ENCODE peak calls at places on chromosomes 5 and 9, in four cellular contexts. I, C, O and J are unnamed samples.

GRCh38 chr9:119366909-119367690 is 2.1 kb downstream of the BRINP1 start:
- DNase-seq in I (no peak), O (no peak), C (no peak), J (no peak)

GRCh38 chr9:136100700-136101614 is 5.9 kb upstream of the NACC2 start:
- DNase-seq in C (peak), O (no peak), I (no peak), J (no peak)

GRCh38 chr5:146877783-146878470 is 630 bp downstream of the PPP2R2B start:
- DNase-seq in I (no peak), O (no peak), C (peak), J (no peak)

GRCh38 chr9:135478858-135479468 is 619 bp upstream of the PPP1R26 start:
- DNase-seq in C (peak), O (peak), I (no peak), J (peak)

GRCh38 chr5:170195876-170196275 is 36.9 kb upstream of the C5orf58 start:
- DNase-seq in O (no peak), C (no peak), I (no peak), J (no peak)

GRCh38 chr5:133155326-133155969 is 103.6 kb downstream of the HSPA4 start:
- DNase-seq in C (no peak), O (no peak), I (no peak), J (no peak)

GRCh38 chr9:115142502-115143265 is 24.7 kb upstream of the TNC start:
- DNase-seq in C (no peak), I (no peak), O (no peak), J (no peak)

GRCh38 chr9:114140850-114141249 is 14.5 kb upstream of the COL27A1 start:
- DNase-seq in I (no peak), C (no peak), O (no peak), J (no peak)

GRCh38 chr5:172364773-172365172 is 81.2 kb upstream of the UBTD2 start:
- DNase-seq in C (no peak), O (peak), I (no peak), J (peak)

GRCh38 chr5:42962139-42962538 is 78.0 kb downstream of the ANXA2R start:
- DNase-seq in C (no peak), O (no peak), I (no peak), J (no peak)

GRCh38 chr5:10201223-10201868 is 48.3 kb downstream of the ATPSCKMT start:
- DNase-seq in I (no peak), O (peak), C (peak), J (peak)

GRCh38 chr5:128826290-128826689 is 139.0 kb upstream of the SLC27A6 start:
- DNase-seq in C (no peak), O (peak), I (no peak), J (no peak)

GRCh38 chr5:89313804-89314588 is 431.0 kb upstream of the MEF2C start:
- DNase-seq in C (no peak), I (no peak), O (peak), J (peak)

GRCh38 chr9:4297151-4297794 is 2.6 kb downstream of the GLIS3 start:
- DNase-seq in C (peak), I (peak), O (peak), J (peak)

GRCh38 chr5:124981901-124982300 is 235.5 kb upstream of the ZNF608 start:
- DNase-seq in C (no peak), I (no peak), O (no peak), J (no peak)

GRCh38 chr5:109418752-109419352 is 9.1 kb upstream of the PJA2 start:
- DNase-seq in O (no peak), C (no peak), I (no peak), J (no peak)

GRCh38 chr5:143886621-143887301 is 74.8 kb downstream of the HMHB1 start:
- DNase-seq in I (no peak), O (peak), C (no peak), J (peak)

GRCh38 chr9:85858351-85858750 is 82.6 kb upstream of the NAA35 start:
- DNase-seq in I (no peak), C (no peak), O (no peak), J (no peak)

GRCh38 chr5:81070561-81070960 is 110.4 kb downstream of the RASGRF2 start:
- DNase-seq in C (no peak), O (no peak), I (no peak), J (no peak)

GRCh38 chr5:109945097-109945678 is 255.5 kb downstream of the MAN2A1 start:
- DNase-seq in O (no peak), C (no peak), I (no peak), J (no peak)

GRCh38 chr9:18745710-18746109 is 271.8 kb downstream of the ADAMTSL1 start:
- DNase-seq in O (no peak), C (no peak), I (no peak), J (no peak)

GRCh38 chr5:164013077-164013670 is 507.8 kb downstream of the MAT2B start:
- DNase-seq in I (no peak), C (peak), O (peak), J (peak)

GRCh38 chr5:74326571-74327338 is 313.8 kb downstream of the ENC1 start:
- DNase-seq in I (no peak), C (no peak), O (peak), J (peak)

GRCh38 chr5:143134900-143135299 is 268.6 kb downstream of the NR3C1 start:
- DNase-seq in I (no peak), O (no peak), C (no peak), J (no peak)

GRCh38 chr9:22097712-22098111 is 88.6 kb upstream of the CDKN2B start:
- DNase-seq in I (no peak), O (peak), C (no peak), J (peak)

GRCh38 chr5:109743041-109743531 is 53.4 kb downstream of the MAN2A1 start:
- DNase-seq in I (no peak), O (no peak), C (no peak), J (no peak)

GRCh38 chr9:137411670-137412380 is 11.1 kb downstream of the EXD3 start:
- DNase-seq in C (no peak), O (peak), I (peak), J (peak)

GRCh38 chr5:96326902-96327301 is 106.1 kb downstream of the PCSK1 start:
- DNase-seq in I (no peak), C (no peak), O (no peak), J (no peak)

GRCh38 chr9:68708513-68708912 is 3.5 kb downstream of the PIP5K1B start:
- DNase-seq in C (no peak), I (no peak), O (no peak), J (no peak)

DNA sequence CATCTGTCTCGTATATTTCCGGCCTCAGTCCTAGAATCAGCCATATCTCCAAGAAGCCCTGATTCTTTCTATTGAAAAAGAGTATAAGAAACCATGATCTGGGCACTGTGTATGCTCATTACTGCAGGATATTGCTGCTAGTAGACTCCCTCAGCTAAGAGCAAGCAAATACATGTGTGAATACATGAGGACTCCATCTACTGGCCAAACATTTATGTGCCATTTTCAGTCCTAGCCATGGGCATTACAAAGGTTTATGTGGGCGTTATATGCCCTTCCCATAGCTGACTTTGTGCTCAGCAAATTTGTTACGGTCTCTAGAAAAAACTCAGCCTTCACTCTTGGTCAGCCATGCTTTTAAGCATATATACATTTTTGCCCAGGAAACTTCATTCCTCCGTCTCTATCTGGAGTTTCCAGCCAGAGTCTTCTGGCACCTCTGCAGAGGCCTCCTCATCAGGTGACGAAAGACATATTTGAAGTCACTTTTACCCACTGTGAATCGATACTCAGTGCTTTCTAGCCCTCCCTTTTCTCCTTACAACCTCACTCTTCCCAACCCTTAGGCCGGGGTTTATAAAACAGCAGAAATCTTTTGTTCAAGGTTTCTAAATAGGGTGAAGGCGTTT is 1495.6 kb upstream of the CDH6 start:
- DNase-seq in I (no peak), C (no peak), O (no peak), J (no peak)
- TF ChIP-seq CTCF in I (no peak), C (no peak), O (no peak), J (no peak)

DNA sequence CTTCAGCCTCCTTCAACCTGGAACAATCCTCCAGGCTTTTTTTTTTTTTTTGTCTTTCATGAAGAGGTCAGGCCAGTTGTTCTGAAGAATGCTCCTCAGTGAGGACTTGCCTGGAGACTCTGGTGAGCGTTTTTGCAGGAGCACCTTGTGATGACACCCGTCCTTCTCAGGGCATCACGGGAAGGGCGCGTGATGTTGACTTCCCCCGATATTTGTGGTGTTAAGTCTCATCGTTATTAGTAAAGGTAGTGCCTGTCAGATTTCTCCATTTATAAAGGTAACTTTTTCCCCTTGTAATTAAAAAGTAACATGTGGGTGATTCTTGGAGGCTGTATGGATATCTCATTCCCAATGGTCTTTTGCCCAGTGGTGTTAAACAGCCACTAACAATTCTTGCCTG is 11.1 kb upstream of the PSMB7 start:
- DNase-seq in C (no peak), O (no peak), I (no peak), J (no peak)
- TF ChIP-seq CTCF in C (no peak), O (no peak), I (no peak), J (no peak)

GRCh38 chr5:136311999-136312398 is 53.3 kb downstream of the TRPC7 start:
- DNase-seq in I (no peak), C (peak), O (no peak), J (no peak)
- TF ChIP-seq CTCF in I (no peak), C (no peak), O (no peak), J (no peak)

DNA sequence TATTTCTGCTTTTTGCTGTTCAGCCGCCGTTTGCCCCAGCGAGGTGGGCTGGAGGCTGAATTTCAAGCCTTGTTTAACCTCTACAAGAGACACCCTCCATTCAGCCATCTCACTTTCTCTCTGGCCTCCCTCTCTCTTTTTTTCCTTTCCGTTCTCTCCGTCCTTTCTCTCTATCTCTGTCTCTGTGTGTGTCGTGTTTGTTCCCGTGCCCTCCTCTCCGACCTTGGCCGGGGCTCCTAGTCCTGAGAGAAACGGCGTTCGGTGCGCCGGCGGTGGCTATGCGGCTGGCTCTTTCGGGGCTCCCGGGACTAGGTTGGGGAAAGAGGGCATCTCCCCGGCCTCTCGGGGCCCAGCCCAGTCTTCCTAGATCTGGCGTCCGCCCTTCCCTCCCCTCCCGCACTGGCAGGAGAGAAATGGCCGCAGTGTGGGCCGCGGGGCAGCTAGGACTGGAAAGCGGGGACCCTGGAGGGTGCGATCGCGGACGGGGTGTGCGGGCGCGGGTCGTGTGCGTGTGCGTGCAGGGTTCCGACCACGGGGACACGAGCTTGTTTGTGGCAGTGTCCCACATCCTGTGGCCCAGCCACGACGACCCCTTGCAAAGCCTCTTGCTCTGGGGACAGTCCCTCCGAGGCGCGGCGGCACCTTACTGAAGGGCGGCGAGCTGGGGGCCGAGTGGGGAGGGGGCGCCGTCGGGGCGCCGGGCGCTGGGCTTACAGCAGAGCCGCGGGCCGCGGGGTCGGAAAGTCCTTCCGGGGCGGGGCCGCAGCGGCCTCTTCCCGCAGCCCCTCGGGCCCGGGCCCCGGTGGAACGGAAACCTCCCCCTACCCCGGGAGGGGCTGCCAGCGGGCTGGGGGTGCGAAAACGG is 5.7 kb downstream of the LHX2 start:
- DNase-seq in O (no peak), I (no peak), C (peak), J (no peak)
- TF ChIP-seq CTCF in O (no peak), I (no peak), C (no peak), J (no peak)

GRCh38 chr9:15885464-15885863 is 332.6 kb downstream of the CCDC171 start:
- DNase-seq in O (no peak), C (no peak), I (no peak), J (no peak)

GRCh38 chr9:15889555-15889954 is 336.7 kb downstream of the CCDC171 start:
- DNase-seq in C (no peak), I (no peak), O (peak), J (peak)
- TF ChIP-seq CTCF in C (no peak), I (no peak), O (no peak), J (no peak)

DNA sequence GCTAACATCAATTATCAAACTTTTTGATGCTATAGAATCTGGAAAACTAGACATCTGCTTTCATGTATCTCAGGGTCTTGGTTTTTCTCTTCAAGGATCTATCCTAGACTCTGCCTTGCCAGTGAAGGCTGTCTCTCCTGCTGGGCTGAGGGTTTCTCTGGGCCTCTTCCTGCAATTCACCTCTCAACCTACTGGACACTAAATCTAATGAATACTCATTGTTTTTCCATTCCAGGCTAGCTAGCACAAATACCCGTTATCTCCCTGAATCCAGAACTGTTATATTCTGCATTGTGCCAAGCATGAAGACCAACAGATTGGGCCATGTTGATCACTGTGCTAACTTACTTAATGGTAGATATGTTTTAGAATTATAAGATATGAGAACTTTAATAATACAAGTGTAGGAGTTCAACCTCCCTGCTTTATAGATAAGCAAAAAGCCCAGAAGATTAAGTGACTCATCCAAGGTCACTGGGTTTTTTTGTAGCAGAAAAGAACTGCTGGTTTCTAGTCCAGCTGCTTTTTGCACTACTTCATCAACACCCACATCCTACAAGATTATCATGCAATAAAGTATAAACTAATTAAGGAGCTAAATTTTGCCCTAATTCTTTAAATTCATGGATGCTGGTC is 56.5 kb upstream of the RNF38 start:
- DNase-seq in O (peak), C (no peak), I (no peak), J (peak)
- TF ChIP-seq CTCF in O (no peak), C (no peak), I (no peak), J (no peak)

GRCh38 chr5:8756498-8757084 is 789.3 kb downstream of the SEMA5A start:
- DNase-seq in C (peak), I (no peak), O (peak), J (peak)
- TF ChIP-seq CTCF in C (peak), I (peak), O (peak), J (peak)

GRCh38 chr9:33228606-33229005 is 11.4 kb upstream of the SPINK4 start:
- DNase-seq in C (no peak), O (no peak), I (no peak), J (no peak)

GRCh38 chr9:33230756-33231691 is 8.9 kb upstream of the SPINK4 start:
- DNase-seq in C (no peak), O (no peak), I (no peak), J (no peak)

GRCh38 chr9:33227013-33227398 is 13.0 kb upstream of the SPINK4 start:
- DNase-seq in I (no peak), C (no peak), O (no peak), J (no peak)

GRCh38 chr9:33227741-33228140 is 12.2 kb upstream of the SPINK4 start:
- DNase-seq in O (no peak), C (no peak), I (no peak), J (no peak)

DNA sequence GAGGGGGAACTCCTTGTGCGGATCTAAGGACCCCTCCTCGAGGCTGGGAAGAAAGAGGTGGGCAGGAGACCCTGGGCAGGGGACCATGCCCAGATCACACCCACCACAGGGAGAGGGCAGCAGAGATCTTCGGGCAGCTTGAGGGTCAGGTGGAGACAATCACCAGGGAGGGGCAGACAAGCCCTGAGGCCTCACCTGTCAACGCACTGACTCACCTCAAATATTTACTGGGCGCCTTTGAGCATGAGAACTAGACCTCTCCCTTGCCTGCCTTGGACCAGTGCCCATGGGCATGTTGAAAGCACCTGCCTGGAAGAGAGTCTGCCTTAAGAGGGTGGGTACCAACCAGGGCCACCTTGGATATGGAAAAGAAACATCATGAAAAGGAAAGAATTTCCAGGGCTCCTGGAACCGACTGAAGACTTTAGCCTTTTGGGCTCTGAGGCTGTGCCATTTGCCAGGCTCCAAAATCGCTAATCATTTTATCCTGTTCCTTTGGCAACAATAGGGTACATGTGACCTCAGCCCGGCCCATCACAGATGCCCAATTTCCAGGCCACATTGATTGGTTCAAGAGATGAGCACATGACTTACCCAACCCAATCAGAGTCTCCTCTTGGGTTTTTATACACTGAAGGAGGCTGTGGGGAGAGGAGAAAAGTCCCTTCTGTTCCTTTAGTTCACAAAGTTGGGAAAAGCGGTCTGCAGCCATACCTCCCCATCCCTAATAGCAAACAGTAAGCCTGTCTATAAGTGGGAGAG is 10.4 kb upstream of the SPINK4 start:
- DNase-seq in O (no peak), C (peak), I (no peak), J (no peak)
- TF ChIP-seq CTCF in O (no peak), C (no peak), I (no peak), J (no peak)

GRCh38 chr5:26024774-26025173 is 1013.6 kb downstream of the CDH9 start:
- DNase-seq in I (no peak), C (peak), O (no peak), J (no peak)
- TF ChIP-seq CTCF in I (no peak), C (peak), O (no peak), J (no peak)